ENCODE peak calls at places on chromosomes 12 and 14, in five cellular contexts. One of them, this sample, is unnamed.

GRCh38 chr14:30005114-30005698 is 77.6 kb upstream of the PRKD1 start:
- DNase-seq in WERI-Rb-1: peak; percentile 10
- DNase-seq in epithelial cell of proximal tubule: peak; percentile 22
- DNase-seq in cardiac muscle cell: peak; percentile 66
- DNase-seq in psoas muscle: no peak
- DNase-seq in this sample: peak; percentile 30

GRCh38 chr12:77231548-77231947 is 166.2 kb upstream of the E2F7 start:
- DNase-seq in psoas muscle: peak; percentile 69
- DNase-seq in WERI-Rb-1: no peak
- DNase-seq in cardiac muscle cell: no peak
- DNase-seq in epithelial cell of proximal tubule: no peak
- DNase-seq in this sample: no peak

GRCh38 chr12:89733579-89734201 is 25.1 kb upstream of the ATP2B1 start:
- DNase-seq in psoas muscle: no peak
- DNase-seq in WERI-Rb-1: no peak
- DNase-seq in epithelial cell of proximal tubule: no peak
- DNase-seq in cardiac muscle cell: no peak
- DNase-seq in this sample: no peak

GRCh38 chr14:100471451-100472093 is 115.6 kb downstream of the BEGAIN start:
- DNase-seq in WERI-Rb-1: peak; percentile 64
- DNase-seq in psoas muscle: peak; percentile 50
- DNase-seq in cardiac muscle cell: no peak
- DNase-seq in epithelial cell of proximal tubule: no peak
- DNase-seq in this sample: no peak

GRCh38 chr12:112518336-112518735 is 99.6 kb downstream of the PTPN11 start:
- DNase-seq in WERI-Rb-1: no peak
- DNase-seq in epithelial cell of proximal tubule: no peak
- DNase-seq in cardiac muscle cell: no peak
- DNase-seq in psoas muscle: no peak
- DNase-seq in this sample: no peak

GRCh38 chr14:105450123-105450505 is 24.5 kb upstream of the CRIP2 start:
- DNase-seq in psoas muscle: no peak
- DNase-seq in cardiac muscle cell: no peak
- DNase-seq in epithelial cell of proximal tubule: no peak
- DNase-seq in WERI-Rb-1: no peak
- DNase-seq in this sample: no peak

GRCh38 chr12:130608132-130608531 is 108.0 kb downstream of the RIMBP2 start:
- DNase-seq in psoas muscle: no peak
- DNase-seq in epithelial cell of proximal tubule: no peak
- DNase-seq in cardiac muscle cell: no peak
- DNase-seq in WERI-Rb-1: no peak
- DNase-seq in this sample: no peak

GRCh38 chr12:91173139-91173538 is 9.5 kb downstream of the DCN start:
- DNase-seq in psoas muscle: no peak
- DNase-seq in WERI-Rb-1: no peak
- DNase-seq in cardiac muscle cell: no peak
- DNase-seq in epithelial cell of proximal tubule: no peak
- DNase-seq in this sample: no peak

GRCh38 chr14:97824218-97824617 is 1027.0 kb downstream of the VRK1 start:
- DNase-seq in psoas muscle: no peak
- DNase-seq in epithelial cell of proximal tubule: no peak
- DNase-seq in cardiac muscle cell: no peak
- DNase-seq in WERI-Rb-1: no peak
- DNase-seq in this sample: no peak

GRCh38 chr12:6605425-6606330 is 1.5 kb downstream of the CHD4 start:
- DNase-seq in WERI-Rb-1: no peak
- DNase-seq in epithelial cell of proximal tubule: no peak
- DNase-seq in psoas muscle: peak; percentile 25
- DNase-seq in cardiac muscle cell: peak; percentile 63
- DNase-seq in this sample: no peak

GRCh38 chr12:8950287-8950574 is 786 bp upstream of the M6PR start:
- DNase-seq in cardiac muscle cell: no peak
- DNase-seq in epithelial cell of proximal tubule: peak; percentile 41
- DNase-seq in psoas muscle: no peak
- DNase-seq in WERI-Rb-1: no peak
- DNase-seq in this sample: no peak

GRCh38 chr14:21326972-21327371 is 47.1 kb downstream of the RPGRIP1 start:
- DNase-seq in WERI-Rb-1: no peak
- DNase-seq in epithelial cell of proximal tubule: no peak
- DNase-seq in cardiac muscle cell: no peak
- DNase-seq in psoas muscle: no peak
- DNase-seq in this sample: no peak

GRCh38 chr14:99531221-99532096 is 50.2 kb downstream of the CCNK start:
- DNase-seq in cardiac muscle cell: no peak
- DNase-seq in psoas muscle: no peak
- DNase-seq in epithelial cell of proximal tubule: no peak
- DNase-seq in WERI-Rb-1: no peak
- DNase-seq in this sample: no peak

GRCh38 chr14:102905116-102906108 is 17.1 kb upstream of the AMN start:
- DNase-seq in cardiac muscle cell: no peak
- DNase-seq in epithelial cell of proximal tubule: no peak
- DNase-seq in WERI-Rb-1: no peak
- DNase-seq in psoas muscle: no peak
- DNase-seq in this sample: no peak

GRCh38 chr14:19838433-19838832 is 34.9 kb downstream of the OR4N2 start:
- DNase-seq in WERI-Rb-1: no peak
- DNase-seq in psoas muscle: no peak
- DNase-seq in epithelial cell of proximal tubule: no peak
- DNase-seq in cardiac muscle cell: no peak
- DNase-seq in this sample: no peak

GRCh38 chr12:63846249-63846967 is 1.9 kb downstream of the SRGAP1 start:
- DNase-seq in WERI-Rb-1: no peak
- DNase-seq in epithelial cell of proximal tubule: no peak
- DNase-seq in psoas muscle: no peak
- DNase-seq in cardiac muscle cell: no peak
- DNase-seq in this sample: no peak

GRCh38 chr12:125186471-125187147 is 121.4 kb downstream of the AACS start:
- DNase-seq in WERI-Rb-1: no peak
- DNase-seq in psoas muscle: no peak
- DNase-seq in epithelial cell of proximal tubule: no peak
- DNase-seq in cardiac muscle cell: no peak
- DNase-seq in this sample: no peak

GRCh38 chr12:112844814-112845565 is 53.4 kb downstream of the RPH3A start:
- DNase-seq in cardiac muscle cell: no peak
- DNase-seq in epithelial cell of proximal tubule: no peak
- DNase-seq in WERI-Rb-1: no peak
- DNase-seq in psoas muscle: no peak
- DNase-seq in this sample: no peak

GRCh38 chr12:67068204-67068731 is 200.9 kb upstream of the CAND1 start:
- DNase-seq in cardiac muscle cell: peak; percentile 45
- DNase-seq in WERI-Rb-1: peak; percentile 26
- DNase-seq in psoas muscle: no peak
- DNase-seq in epithelial cell of proximal tubule: no peak
- DNase-seq in this sample: no peak

GRCh38 chr12:104686196-104686595 is 229.4 kb downstream of the CHST11 start:
- DNase-seq in epithelial cell of proximal tubule: peak; percentile 71
- DNase-seq in WERI-Rb-1: no peak
- DNase-seq in psoas muscle: no peak
- DNase-seq in cardiac muscle cell: no peak
- DNase-seq in this sample: no peak

GRCh38 chr14:96038920-96039632 is at the start of gene C14orf132:
- DNase-seq in cardiac muscle cell: peak; percentile 73
- DNase-seq in WERI-Rb-1: peak; percentile 83
- DNase-seq in epithelial cell of proximal tubule: no peak
- DNase-seq in psoas muscle: peak; percentile 75
- DNase-seq in this sample: no peak

GRCh38 chr12:21710944-21711343 is 53.3 kb upstream of the LDHB start:
- DNase-seq in WERI-Rb-1: no peak
- DNase-seq in cardiac muscle cell: no peak
- DNase-seq in psoas muscle: no peak
- DNase-seq in epithelial cell of proximal tubule: no peak
- DNase-seq in this sample: no peak

GRCh38 chr14:94751956-94752355 is 18.0 kb downstream of the GSC start:
- DNase-seq in cardiac muscle cell: no peak
- DNase-seq in psoas muscle: no peak
- DNase-seq in WERI-Rb-1: no peak
- DNase-seq in epithelial cell of proximal tubule: no peak
- DNase-seq in this sample: no peak

GRCh38 chr12:113328368-113328889 is 6.5 kb downstream of the SLC8B1 start:
- DNase-seq in cardiac muscle cell: peak; percentile 18
- DNase-seq in epithelial cell of proximal tubule: no peak
- DNase-seq in psoas muscle: no peak
- DNase-seq in WERI-Rb-1: no peak
- DNase-seq in this sample: no peak

GRCh38 chr12:80374615-80375014 is 69.4 kb upstream of the PTPRQ start:
- DNase-seq in cardiac muscle cell: no peak
- DNase-seq in WERI-Rb-1: no peak
- DNase-seq in epithelial cell of proximal tubule: no peak
- DNase-seq in psoas muscle: no peak
- DNase-seq in this sample: no peak

GRCh38 chr14:20327005-20327869 is 5.8 kb downstream of the CCNB1IP1 start:
- DNase-seq in cardiac muscle cell: peak; percentile 64
- DNase-seq in WERI-Rb-1: no peak
- DNase-seq in epithelial cell of proximal tubule: no peak
- DNase-seq in psoas muscle: no peak
- DNase-seq in this sample: peak; percentile 38

GRCh38 chr14:29803045-29803444 is 124.6 kb downstream of the PRKD1 start:
- DNase-seq in cardiac muscle cell: no peak
- DNase-seq in WERI-Rb-1: no peak
- DNase-seq in psoas muscle: no peak
- DNase-seq in epithelial cell of proximal tubule: no peak
- DNase-seq in this sample: no peak

GRCh38 chr12:15996254-15996653 is 85.1 kb downstream of the DERA start:
- DNase-seq in cardiac muscle cell: peak; percentile 37
- DNase-seq in psoas muscle: no peak
- DNase-seq in epithelial cell of proximal tubule: no peak
- DNase-seq in WERI-Rb-1: peak; percentile 19
- DNase-seq in this sample: no peak

GRCh38 chr12:75579552-75579951 is 68.1 kb upstream of the KRR1 start:
- DNase-seq in cardiac muscle cell: no peak
- DNase-seq in psoas muscle: no peak
- DNase-seq in epithelial cell of proximal tubule: no peak
- DNase-seq in WERI-Rb-1: no peak
- DNase-seq in this sample: no peak

GRCh38 chr12:22333751-22334695 is 484 bp downstream of the ST8SIA1 start:
- DNase-seq in cardiac muscle cell: peak; percentile 48
- DNase-seq in epithelial cell of proximal tubule: no peak
- DNase-seq in psoas muscle: peak; percentile 18
- DNase-seq in WERI-Rb-1: peak; percentile 10
- DNase-seq in this sample: no peak

GRCh38 chr12:70074510-70074909 is 168.7 kb upstream of the CNOT2 start:
- DNase-seq in psoas muscle: no peak
- DNase-seq in epithelial cell of proximal tubule: no peak
- DNase-seq in cardiac muscle cell: no peak
- DNase-seq in WERI-Rb-1: no peak
- DNase-seq in this sample: no peak

GRCh38 chr14:69204753-69205152 is 13.5 kb downstream of the EXD2 start:
- DNase-seq in cardiac muscle cell: no peak
- DNase-seq in psoas muscle: no peak
- DNase-seq in epithelial cell of proximal tubule: no peak
- DNase-seq in WERI-Rb-1: no peak
- DNase-seq in this sample: no peak

GRCh38 chr12:132178801-132179401 is 34.6 kb downstream of the NOC4L start:
- DNase-seq in epithelial cell of proximal tubule: no peak
- DNase-seq in psoas muscle: peak; percentile 13
- DNase-seq in cardiac muscle cell: no peak
- DNase-seq in WERI-Rb-1: no peak
- DNase-seq in this sample: no peak

GRCh38 chr12:12800406-12801180 is 12.6 kb upstream of the DDX47 start:
- DNase-seq in epithelial cell of proximal tubule: no peak
- DNase-seq in cardiac muscle cell: no peak
- DNase-seq in psoas muscle: no peak
- DNase-seq in WERI-Rb-1: no peak
- DNase-seq in this sample: no peak

GRCh38 chr12:55789171-55789570 is 28.4 kb downstream of the SARNP start:
- DNase-seq in cardiac muscle cell: peak; percentile 44
- DNase-seq in epithelial cell of proximal tubule: no peak
- DNase-seq in WERI-Rb-1: no peak
- DNase-seq in psoas muscle: no peak
- DNase-seq in this sample: no peak

GRCh38 chr12:50390284-50390683 is 6.1 kb downstream of the FAM186A start:
- DNase-seq in epithelial cell of proximal tubule: peak; percentile 91
- DNase-seq in psoas muscle: no peak
- DNase-seq in WERI-Rb-1: no peak
- DNase-seq in cardiac muscle cell: no peak
- DNase-seq in this sample: peak; percentile 70

GRCh38 chr14:94357166-94357565 is 31.2 kb downstream of the SERPINA1 start:
- DNase-seq in cardiac muscle cell: no peak
- DNase-seq in epithelial cell of proximal tubule: no peak
- DNase-seq in WERI-Rb-1: no peak
- DNase-seq in psoas muscle: no peak
- DNase-seq in this sample: no peak

GRCh38 chr12:30010071-30011052 is 226.6 kb upstream of the TMTC1 start:
- DNase-seq in cardiac muscle cell: no peak
- DNase-seq in epithelial cell of proximal tubule: no peak
- DNase-seq in WERI-Rb-1: no peak
- DNase-seq in psoas muscle: no peak
- DNase-seq in this sample: no peak

DNA sequence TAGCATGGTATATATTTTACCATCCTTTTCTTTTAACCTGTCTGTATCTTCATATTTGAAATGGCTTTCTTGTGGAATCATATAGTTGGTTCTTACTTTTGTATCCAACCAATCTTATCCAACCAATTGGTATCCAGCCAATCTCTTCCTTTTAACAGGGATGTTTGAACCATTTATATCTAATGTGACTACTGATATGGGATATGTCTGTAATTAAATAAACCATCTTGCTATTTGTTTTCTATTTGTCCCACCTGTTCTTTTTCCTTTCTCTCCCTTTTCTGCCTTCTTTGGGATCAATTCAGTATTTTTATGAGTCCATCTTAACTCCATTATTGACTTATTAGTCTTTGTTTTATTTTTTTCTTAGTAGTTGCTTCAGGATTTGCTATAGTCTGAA is 30.8 kb upstream of the SNX6 start:
- DNase-seq in WERI-Rb-1: no peak
- DNase-seq in cardiac muscle cell: no peak
- DNase-seq in epithelial cell of proximal tubule: no peak
- DNase-seq in psoas muscle: no peak
- DNase-seq in this sample: no peak
- H3K4me3 ChIP-seq in WERI-Rb-1: no peak overlapping the region
- H3K4me3 ChIP-seq in cardiac muscle cell: no peak overlapping the region
- H3K4me3 ChIP-seq in epithelial cell of proximal tubule: no peak overlapping the region
- H3K4me3 ChIP-seq in psoas muscle: no peak overlapping the region
- H3K4me3 ChIP-seq in this sample: no peak overlapping the region

GRCh38 chr12:128609861-128610260 is 213.9 kb downstream of the SLC15A4 start:
- DNase-seq in WERI-Rb-1: no peak
- DNase-seq in cardiac muscle cell: peak; percentile 50
- DNase-seq in psoas muscle: no peak
- DNase-seq in epithelial cell of proximal tubule: no peak
- DNase-seq in this sample: no peak
- TF ChIP-seq CTCF in WERI-Rb-1: no peak
- TF ChIP-seq CTCF in cardiac muscle cell: no peak
- TF ChIP-seq CTCF in psoas muscle: no peak
- TF ChIP-seq CTCF in epithelial cell of proximal tubule: no peak
- TF ChIP-seq CTCF in this sample: no peak

GRCh38 chr12:81757731-81758325 is 1.3 kb downstream of the PPFIA2 start:
- DNase-seq in epithelial cell of proximal tubule: no peak
- DNase-seq in WERI-Rb-1: no peak
- DNase-seq in psoas muscle: no peak
- DNase-seq in cardiac muscle cell: no peak
- DNase-seq in this sample: no peak
- H3K4me3 ChIP-seq in epithelial cell of proximal tubule: peak overlapping the region; percentile 66
- H3K4me3 ChIP-seq in WERI-Rb-1: peak overlapping the region; percentile 47
- H3K4me3 ChIP-seq in psoas muscle: peak overlapping the region; percentile 66
- H3K4me3 ChIP-seq in cardiac muscle cell: peak overlapping the region; percentile 49
- H3K4me3 ChIP-seq in this sample: no peak overlapping the region

GRCh38 chr12:25278274-25278673 is 27.5 kb upstream of the KRAS start:
- DNase-seq in epithelial cell of proximal tubule: no peak
- DNase-seq in WERI-Rb-1: no peak
- DNase-seq in cardiac muscle cell: no peak
- DNase-seq in psoas muscle: no peak
- DNase-seq in this sample: no peak
- TF ChIP-seq CTCF in epithelial cell of proximal tubule: no peak
- TF ChIP-seq CTCF in WERI-Rb-1: no peak
- TF ChIP-seq CTCF in cardiac muscle cell: no peak
- TF ChIP-seq CTCF in psoas muscle: no peak
- TF ChIP-seq CTCF in this sample: no peak

This sample was measured in HFF-Myc.